ENCODE peak calls at places on chromosomes 11 and 22, in six cellular contexts. X is heart right ventricle; I is AG09319; T is CD4-positive, alpha-beta T cell; Y is Calu3; A is H1. C is an unnamed sample.
A peak's percentile ranks its signal among the peaks of the same experiment; 100 is the strongest.

GRCh38 chr22:37258810-37259472 is 14.9 kb upstream of the RAC2 start:
- DNase-seq in X (no peak), I (no peak), Y (no peak), T (no peak), A (no peak), C (no peak)

GRCh38 chr11:77152846-77153245 is 24.8 kb downstream of the MYO7A start:
- DNase-seq in T (no peak), I (no peak), A (no peak), Y (no peak), X (no peak), C (no peak)

GRCh38 chr22:31400023-31400397 is 606 bp downstream of the DRG1 start:
- DNase-seq in X (no peak), T (no peak), I (no peak), A (no peak), Y (no peak), C (no peak)

GRCh38 chr22:32245042-32245441 is 10.1 kb downstream of the SLC5A4 start:
- DNase-seq in I (no peak), Y (no peak), A (no peak), X (no peak), T (no peak), C (no peak)

GRCh38 chr11:120337133-120337895 is 1.1 kb downstream of the ARHGEF12 start:
- DNase-seq in I (no peak), A (no peak), X (peak; percentile 59), Y (no peak), T (no peak), C (no peak)

GRCh38 chr11:33187851-33188722 is 26.8 kb upstream of the CSTF3 start:
- DNase-seq in X (no peak), T (no peak), I (no peak), Y (no peak), A (no peak), C (no peak)

GRCh38 chr11:118215262-118215661 is 9.5 kb downstream of the JAML start:
- DNase-seq in Y (no peak), I (no peak), X (no peak), A (no peak), T (no peak), C (no peak)

GRCh38 chr11:3026803-3027202 is 30.4 kb downstream of the CARS1 start:
- DNase-seq in A (no peak), Y (no peak), I (no peak), X (no peak), T (no peak), C (no peak)

GRCh38 chr22:31497148-31497938 is 1.0 kb downstream of the SFI1 start:
- DNase-seq in X (no peak), T (peak; percentile 28), Y (no peak), I (no peak), A (no peak), C (no peak)

GRCh38 chr11:75925785-75926164 is 110.8 kb downstream of the UVRAG start:
- DNase-seq in X (no peak), T (no peak), A (no peak), Y (no peak), I (no peak), C (no peak)

GRCh38 chr11:13440100-13440855 is 22.7 kb downstream of the BTBD10 start:
- DNase-seq in I (peak; percentile 73), T (no peak), X (peak; percentile 17), Y (peak; percentile 29), A (no peak), C (no peak)

GRCh38 chr11:100920571-100920970 is 209.0 kb downstream of the PGR start:
- DNase-seq in Y (no peak), A (no peak), I (no peak), T (no peak), X (no peak), C (no peak)

GRCh38 chr22:21802673-21803072 is 64.8 kb downstream of the MAPK1 start:
- DNase-seq in I (no peak), X (no peak), Y (no peak), A (no peak), T (no peak), C (no peak)

GRCh38 chr11:69912161-69912910 is 93.1 kb upstream of the FGF3 start:
- DNase-seq in T (no peak), I (no peak), A (no peak), X (no peak), Y (no peak), C (no peak)
- TF ChIP-seq CTCF in T (no peak), I (no peak), A (no peak), X (no peak), Y (no peak), C (no peak)

GRCh38 chr11:102279641-102280170 is 37.6 kb upstream of the BIRC3 start:
- DNase-seq in T (no peak), A (no peak), I (peak; percentile 42), X (no peak), Y (peak; percentile 28), C (no peak)
- TF ChIP-seq CTCF in T (no peak), A (no peak), I (peak; percentile 54), X (peak; percentile 31), Y (no peak), C (peak; percentile 18)

GRCh38 chr22:42070517-42071422 is at the start of gene NAGA:
- DNase-seq in T (peak; percentile 86), Y (peak; percentile 95), I (peak; percentile 88), X (peak; percentile 95), A (peak; percentile 94), C (peak; percentile 97)

GRCh38 chr22:42073568-42074152 is 388 bp upstream of the PHETA2 start:
- DNase-seq in X (no peak), A (no peak), T (no peak), Y (no peak), I (no peak), C (no peak)

GRCh38 chr22:42074846-42075245 is 798 bp downstream of the PHETA2 start:
- DNase-seq in Y (no peak), A (no peak), X (no peak), T (no peak), I (no peak), C (no peak)

GRCh38 chr22:42074153-42074750 is at the start of gene PHETA2:
- DNase-seq in I (no peak), X (no peak), A (no peak), T (peak; percentile 53), Y (peak; percentile 34), C (no peak)

GRCh38 chr22:42072606-42073330 is 1.3 kb upstream of the PHETA2 start:
- DNase-seq in T (no peak), A (no peak), I (no peak), X (no peak), Y (no peak), C (no peak)
- TF ChIP-seq CTCF in T (no peak), A (peak; percentile 5), I (no peak), X (no peak), Y (no peak), C (no peak)

DNA sequence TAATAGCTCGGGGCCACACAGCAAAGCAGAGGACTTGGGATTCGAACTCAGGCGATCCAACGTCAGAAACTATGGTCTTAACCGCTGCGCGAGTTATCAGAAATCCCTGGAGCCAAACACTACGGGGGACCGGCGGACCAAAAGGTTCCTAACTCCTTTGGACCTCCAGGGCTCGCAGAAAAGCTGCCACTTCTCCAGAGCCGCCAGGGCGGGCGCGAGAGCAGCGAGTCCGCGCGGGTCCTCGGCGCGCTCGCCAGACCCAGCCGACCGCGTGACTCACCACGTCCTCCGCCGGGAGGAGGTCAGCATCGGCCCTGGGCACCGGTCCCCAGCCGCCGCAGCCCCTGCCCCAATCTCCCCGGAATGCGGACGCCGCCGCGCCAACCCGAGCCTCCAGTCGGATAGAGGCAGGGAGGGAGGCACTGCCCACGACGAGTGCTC is 6.0 kb upstream of the ALX4 start:
- DNase-seq in Y (no peak), A (no peak), X (no peak), T (no peak), I (no peak), C (no peak)
- TF ChIP-seq CTCF in Y (no peak), A (no peak), X (peak; percentile 37), T (no peak), I (peak; percentile 2), C (peak; percentile 25)

GRCh38 chr22:30247561-30247960 is 1.0 kb upstream of the LIF start:
- DNase-seq in A (no peak), T (no peak), I (no peak), Y (no peak), X (no peak), C (no peak)

GRCh38 chr22:30246962-30247376 is 410 bp upstream of the LIF start:
- DNase-seq in I (no peak), X (no peak), Y (peak; percentile 62), A (no peak), T (no peak), C (no peak)

GRCh38 chr22:30245181-30245984 is 1.2 kb downstream of the LIF start:
- DNase-seq in A (no peak), T (no peak), X (no peak), Y (no peak), I (no peak), C (no peak)

GRCh38 chr22:30247974-30248373 is 1.4 kb upstream of the LIF start:
- DNase-seq in Y (peak; percentile 59), I (no peak), X (no peak), T (no peak), A (no peak), C (no peak)

GRCh38 chr22:30245985-30246901 is at the start of gene LIF:
- DNase-seq in I (no peak), X (no peak), Y (peak; percentile 71), T (peak; percentile 38), A (no peak), C (no peak)
- TF ChIP-seq CTCF in I (peak; percentile 8), X (no peak), Y (no peak), T (peak; percentile 30), A (no peak), C (peak; percentile 24)

GRCh38 chr11:68822546-68822945 is 19.2 kb downstream of the CPT1A start:
- DNase-seq in X (no peak), A (no peak), I (no peak), Y (no peak), T (no peak), C (no peak)

GRCh38 chr11:68826726-68827125 is 15.0 kb downstream of the CPT1A start:
- DNase-seq in X (no peak), T (no peak), A (no peak), Y (no peak), I (no peak), C (no peak)

GRCh38 chr11:68827733-68828132 is 14.0 kb downstream of the CPT1A start:
- DNase-seq in Y (no peak), A (no peak), I (no peak), T (no peak), X (no peak), C (no peak)

GRCh38 chr11:68828155-68828931 is 13.4 kb downstream of the CPT1A start:
- DNase-seq in Y (no peak), T (no peak), X (no peak), A (no peak), I (no peak), C (no peak)

DNA sequence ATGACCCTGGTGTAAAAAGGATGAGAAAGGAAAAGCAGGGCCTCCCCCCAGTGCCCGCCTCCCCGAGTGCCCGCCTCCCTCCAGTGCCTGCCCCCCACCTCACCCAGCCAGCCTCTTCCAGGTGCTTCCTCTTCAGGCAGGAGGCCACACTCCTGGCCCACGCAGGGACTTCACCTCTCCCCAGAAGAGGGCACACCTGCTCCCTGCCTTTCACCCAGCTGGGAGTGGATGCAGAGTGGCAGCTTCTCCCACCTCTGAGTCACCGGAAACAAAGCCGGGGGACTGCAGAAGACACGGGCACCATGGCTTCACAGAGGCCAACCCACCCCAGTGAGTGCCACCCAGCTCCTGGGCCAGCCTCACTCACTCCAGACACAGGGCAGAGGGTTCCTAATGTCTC is 16.1 kb downstream of the CPT1A start:
- DNase-seq in X (no peak), T (peak; percentile 65), I (no peak), A (no peak), Y (peak; percentile 77), C (no peak)
- TF ChIP-seq CTCF in X (no peak), T (peak; percentile 20), I (no peak), A (peak; percentile 54), Y (peak; percentile 17), C (no peak)